ENCODE peak calls at places on chromosomes 4 and X, in eight cellular contexts. L, F, E, K, A, D, C and G are unnamed samples.

GRCh38 chrX:15059488-15059887 is 186.3 kb downstream of the MOSPD2 start:
- DNase-seq in L (no peak), E (no peak), F (no peak), D (no peak), A (no peak), C (no peak), K (no peak), G (no peak)

GRCh38 chrX:100812216-100813158 is 7.7 kb upstream of the CSTF2 start:
- DNase-seq in L (no peak), F (no peak), A (no peak), E (no peak), K (no peak), C (no peak), D (no peak), G (no peak)

GRCh38 chrX:97602465-97603258 is 719.0 kb downstream of the RPA4 start:
- DNase-seq in F (no peak), L (no peak), A (no peak), C (no peak), K (no peak), E (no peak), D (no peak), G (no peak)

GRCh38 chr4:81137446-81137845 is 77.6 kb downstream of the PRKG2 start:
- DNase-seq in D (no peak), F (no peak), A (no peak), C (no peak), K (no peak), E (no peak), L (no peak), G (no peak)

GRCh38 chrX:149494844-149495565 is 10.1 kb downstream of the IDS start:
- DNase-seq in K (no peak), E (no peak), F (no peak), C (peak; percentile 45), D (no peak), L (no peak), A (no peak), G (no peak)

GRCh38 chr4:128225148-128225547 is 62.5 kb downstream of the PGRMC2 start:
- DNase-seq in D (no peak), C (no peak), L (no peak), E (no peak), K (no peak), F (no peak), A (no peak), G (no peak)

GRCh38 chrX:12946406-12946805 is 28.5 kb upstream of the TMSB4X start:
- DNase-seq in D (no peak), K (no peak), L (no peak), E (no peak), A (no peak), F (no peak), C (no peak), G (no peak)

GRCh38 chr4:127631420-127631819 is 1.3 kb upstream of the INTU start:
- DNase-seq in E (no peak), C (no peak), A (no peak), L (no peak), F (no peak), K (no peak), D (no peak), G (no peak)

GRCh38 chr4:120156115-120156718 is 89.6 kb upstream of the MAD2L1 start:
- DNase-seq in K (peak; percentile 41), F (no peak), C (no peak), D (peak; percentile 20), L (no peak), E (no peak), A (peak; percentile 8), G (peak; percentile 23)

GRCh38 chrX:39676434-39676833 is 421.3 kb downstream of the BCOR start:
- DNase-seq in L (no peak), F (no peak), E (no peak), C (no peak), D (no peak), K (no peak), A (no peak), G (no peak)

GRCh38 chrX:110418220-110418856 is 59.7 kb downstream of the RTL9 start:
- DNase-seq in E (peak; percentile 34), F (peak; percentile 53), A (peak; percentile 14), D (no peak), L (no peak), K (peak; percentile 39), C (peak; percentile 57), G (no peak)

GRCh38 chrX:68896581-68896980 is 67.8 kb downstream of the EFNB1 start:
- DNase-seq in F (no peak), E (no peak), L (no peak), C (no peak), A (no peak), K (no peak), D (no peak), G (no peak)

GRCh38 chrX:76172325-76172887 is 456 bp upstream of the PBDC1 start:
- DNase-seq in D (no peak), A (no peak), C (no peak), L (no peak), E (no peak), K (no peak), F (no peak), G (no peak)

GRCh38 chr4:149553959-149554520 is 261.6 kb downstream of the IQCM start:
- DNase-seq in A (no peak), D (no peak), F (no peak), L (no peak), K (no peak), C (no peak), E (no peak), G (no peak)